ENCODE peak calls at places on chromosomes 13 and 19, in four cellular contexts. K is K562, V is GM12878, L is HepG2. F is an unnamed sample.

GRCh38 chr13:98890186-98890585 is 87.7 kb downstream of the DOCK9 start:
- DNase-seq in K (no peak), V (no peak), L (no peak), F (no peak)

GRCh38 chr19:33905473-33905936 is 108.8 kb downstream of the KCTD15 start:
- DNase-seq in K (no peak), V (no peak), L (no peak), F (no peak)

GRCh38 chr13:110329798-110330461 is 22.8 kb downstream of the COL4A2 start:
- DNase-seq in K (no peak), V (no peak), L (no peak), F (no peak)

GRCh38 chr13:111183959-111184684 is 69.0 kb downstream of the ARHGEF7 start:
- DNase-seq in K (no peak), V (no peak), L (no peak), F (no peak)

GRCh38 chr13:29526741-29527140 is 68.7 kb downstream of the SLC7A1 start:
- DNase-seq in K (no peak), V (no peak), L (no peak), F (no peak)

GRCh38 chr19:42538841-42539709 is 10.8 kb upstream of the CEACAM1 start:
- DNase-seq in K (no peak), V (no peak), L (no peak), F (no peak)

GRCh38 chr13:86932935-86933334 is 738.2 kb upstream of the SLITRK5 start:
- DNase-seq in K (no peak), V (no peak), L (no peak), F (no peak)

GRCh38 chr19:4267101-4267900 is 11.8 kb upstream of the SHD start:
- DNase-seq in K (peak; percentile 80), V (no peak), L (peak; percentile 72), F (peak; percentile 61)

GRCh38 chr13:35599385-35599784 is 122.9 kb upstream of the MAB21L1 start:
- DNase-seq in K (no peak), V (no peak), L (no peak), F (no peak)

GRCh38 chr19:9075064-9075964 is 11.5 kb upstream of the OR1M1 start:
- DNase-seq in K (peak; percentile 96), V (no peak), L (peak; percentile 65), F (peak; percentile 97)

GRCh38 chr13:68810660-68811059 is 1297.0 kb upstream of the ATXN8OS start:
- DNase-seq in K (no peak), V (no peak), L (peak; percentile 5), F (no peak)

GRCh38 chr13:23570931-23571330 is 719 bp downstream of the TNFRSF19 start:
- DNase-seq in K (no peak), V (no peak), L (peak; percentile 51), F (no peak)

GRCh38 chr19:4722671-4723464 is 774 bp downstream of the DPP9 start:
- DNase-seq in K (no peak), V (no peak), L (no peak), F (no peak)

GRCh38 chr19:55670280-55671053 is 4.6 kb upstream of the EPN1 start:
- DNase-seq in K (no peak), V (no peak), L (no peak), F (peak; percentile 82)
- TF ChIP-seq MYC in K (no peak), V (no peak), L (no peak), F (no peak)

GRCh38 chr13:71056581-71056980 is 810.4 kb downstream of the DACH1 start:
- DNase-seq in K (no peak), V (no peak), L (no peak), F (no peak)
- TF ChIP-seq RFX5 in K (no peak), V (no peak), L (no peak), F (no peak)

DNA sequence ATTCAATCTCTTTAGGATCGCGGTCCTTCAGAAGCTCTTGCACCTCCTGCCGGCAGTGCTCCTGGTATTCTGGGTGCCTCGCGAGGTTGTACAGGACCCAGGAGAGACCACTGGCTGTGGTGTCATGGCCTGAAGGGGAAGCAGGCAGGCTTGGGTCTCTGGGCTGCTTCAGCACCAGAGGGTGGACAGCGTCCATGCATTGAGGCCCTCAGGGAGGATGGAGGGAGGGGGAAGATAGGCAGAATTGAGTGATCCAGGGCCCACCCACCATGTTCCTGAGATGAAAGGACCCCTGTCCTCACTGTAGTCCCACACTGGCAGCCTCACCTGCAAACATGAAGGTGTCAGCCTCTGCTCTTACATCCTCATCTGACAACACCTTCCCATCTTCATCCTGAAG is 17.9 kb upstream of the OR10H5 start:
- DNase-seq in K (no peak), V (no peak), L (no peak), F (no peak)
- TF ChIP-seq MYC in K (no peak), V (no peak), L (no peak), F (no peak)

DNA sequence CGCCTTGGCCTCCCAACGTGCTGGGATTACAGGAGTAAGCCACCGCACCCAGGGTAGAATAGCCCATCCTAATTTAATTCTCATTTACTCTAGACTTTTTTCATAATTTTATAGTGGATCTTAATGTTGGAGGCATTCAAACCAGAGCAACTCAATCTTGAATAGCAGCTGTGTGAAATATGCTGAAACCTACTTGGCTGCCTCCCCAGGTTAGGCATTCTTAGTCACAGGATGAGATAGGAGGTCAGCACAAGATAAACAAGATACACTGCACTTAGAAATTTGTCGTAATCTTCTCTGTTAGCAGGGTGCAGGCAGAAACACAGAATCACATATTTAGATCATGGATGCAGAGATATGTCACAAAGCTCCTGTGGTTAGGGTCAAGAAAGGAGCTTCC is 2.7 kb upstream of the ZNF43 start:
- DNase-seq in K (no peak), V (no peak), L (no peak), F (no peak)
- TF ChIP-seq RFX5 in K (no peak), V (no peak), L (no peak), F (no peak)